ENCODE peak calls at places on chromosomes 6 and 20, in seven cellular contexts. B is colonic mucosa, Z is esophagus muscularis mucosa, C is Peyer's patch, P is uterus, L is heart left ventricle, E is fibroblast of lung. H is an unnamed sample.
A peak's percentile ranks its signal among the peaks of the same experiment; 100 is the strongest.

GRCh38 chr6:35258858-35259193 is 709 bp upstream of the ZNF76 start:
- DNase-seq in B (no peak), Z (no peak), C (no peak), P (no peak), L (no peak), E (peak; percentile 66), H (no peak)

GRCh38 chr6:5701086-5701661 is 305.6 kb downstream of the NRN1 start:
- DNase-seq in B (no peak), Z (peak; percentile 68), C (no peak), P (no peak), L (peak; percentile 61), E (no peak), H (peak; percentile 91)

GRCh38 chr20:25318471-25319240 is 70.8 kb downstream of the PYGB start:
- DNase-seq in B (no peak), Z (no peak), C (no peak), P (peak; percentile 11), L (peak; percentile 17), E (no peak), H (no peak)

GRCh38 chr6:35213824-35214756 is at the start of gene SCUBE3:
- DNase-seq in B (peak; percentile 21), Z (no peak), C (peak; percentile 56), P (no peak), L (no peak), E (peak; percentile 57), H (peak; percentile 81)

GRCh38 chr6:39530201-39530759 is 194.9 kb downstream of the KIF6 start:
- DNase-seq in B (no peak), Z (no peak), C (no peak), P (peak; percentile 46), L (no peak), E (peak; percentile 66), H (no peak)

GRCh38 chr6:51384736-51385135 is 566.1 kb downstream of the TFAP2B start:
- DNase-seq in B (no peak), Z (no peak), C (no peak), P (no peak), L (no peak), E (no peak), H (no peak)

GRCh38 chr6:112701201-112701600 is 354.1 kb downstream of the RFPL4B start:
- DNase-seq in B (no peak), Z (no peak), C (no peak), P (no peak), L (no peak), E (peak; percentile 60), H (no peak)

GRCh38 chr20:41748051-41748450 is 129.9 kb upstream of the CHD6 start:
- DNase-seq in B (no peak), Z (no peak), C (no peak), P (no peak), L (no peak), E (no peak), H (no peak)

GRCh38 chr6:52994031-52994788 is 874 bp downstream of the GSTA4 start:
- DNase-seq in B (peak; percentile 46), Z (no peak), C (peak; percentile 52), P (peak; percentile 30), L (peak; percentile 37), E (peak; percentile 57), H (no peak)

GRCh38 chr6:40409143-40409542 is 178.0 kb downstream of the LRFN2 start:
- DNase-seq in B (no peak), Z (no peak), C (no peak), P (no peak), L (no peak), E (no peak), H (no peak)

GRCh38 chr6:41159415-41160082 is 3.4 kb downstream of the TREM2 start:
- DNase-seq in B (no peak), Z (peak; percentile 68), C (no peak), P (no peak), L (no peak), E (no peak), H (no peak)

GRCh38 chr20:58713801-58714339 is 21.3 kb downstream of the NPEPL1 start:
- DNase-seq in B (peak; percentile 12), Z (peak; percentile 78), C (no peak), P (peak; percentile 5), L (peak; percentile 14), E (no peak), H (no peak)

GRCh38 chr6:126172151-126172550 is 167.8 kb upstream of the CENPW start:
- DNase-seq in B (no peak), Z (no peak), C (no peak), P (no peak), L (no peak), E (peak; percentile 38), H (peak; percentile 32)

GRCh38 chr6:126174697-126175096 is 165.2 kb upstream of the CENPW start:
- DNase-seq in B (no peak), Z (no peak), C (no peak), P (no peak), L (no peak), E (no peak), H (no peak)

GRCh38 chr6:126175251-126175650 is 164.7 kb upstream of the CENPW start:
- DNase-seq in B (no peak), Z (no peak), C (no peak), P (no peak), L (no peak), E (peak; percentile 74), H (no peak)

GRCh38 chr6:126180585-126180984 is 159.3 kb upstream of the CENPW start:
- DNase-seq in B (no peak), Z (no peak), C (no peak), P (no peak), L (no peak), E (peak; percentile 97), H (no peak)

DNA sequence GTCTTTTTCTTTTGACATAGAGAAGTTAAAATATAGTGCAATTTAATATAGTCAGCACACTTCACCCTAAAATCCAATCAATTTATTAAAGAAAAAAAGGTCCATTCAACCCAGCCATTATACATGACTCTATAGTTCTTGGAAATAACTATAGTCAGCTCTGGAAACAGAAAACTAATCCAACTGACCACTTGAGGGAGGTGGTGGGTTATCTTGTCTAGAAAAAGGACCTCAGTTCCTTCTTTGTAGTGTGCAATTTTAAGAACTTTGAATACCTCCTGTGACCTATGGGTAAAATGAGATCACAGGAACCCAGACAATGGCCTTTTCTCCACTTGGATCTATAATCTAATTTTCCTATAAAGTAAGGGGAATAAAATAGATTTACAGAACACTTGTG is 163.6 kb upstream of the CENPW start:
- DNase-seq in B (no peak), Z (no peak), C (no peak), P (no peak), L (no peak), E (peak; percentile 20), H (peak; percentile 13)
- TF ChIP-seq CTCF in B (no peak), Z (peak; percentile 29), C (no peak), P (peak; percentile 21), L (no peak), E (no peak), H (peak; percentile 32)

GRCh38 chr6:10386756-10387654 is 27.9 kb downstream of the TFAP2A start:
- DNase-seq in B (no peak), Z (no peak), C (no peak), P (no peak), L (no peak), E (no peak), H (no peak)

GRCh38 chr6:10390495-10391298 is 24.2 kb downstream of the TFAP2A start:
- DNase-seq in B (no peak), Z (peak; percentile 53), C (no peak), P (no peak), L (no peak), E (no peak), H (no peak)

GRCh38 chr6:10391299-10391630 is 23.6 kb downstream of the TFAP2A start:
- DNase-seq in B (no peak), Z (no peak), C (no peak), P (no peak), L (no peak), E (no peak), H (no peak)

GRCh38 chr6:10391799-10392198 is 23.1 kb downstream of the TFAP2A start:
- DNase-seq in B (no peak), Z (no peak), C (no peak), P (no peak), L (no peak), E (no peak), H (no peak)

GRCh38 chr6:10389739-10390494 is 25.0 kb downstream of the TFAP2A start:
- DNase-seq in B (no peak), Z (no peak), C (no peak), P (no peak), L (no peak), E (no peak), H (no peak)
- H3K4me3 ChIP-seq in B (no peak overlapping the region), Z (no peak overlapping the region), C (no peak overlapping the region), P (no peak overlapping the region), L (no peak overlapping the region), E (no peak overlapping the region), H (no peak overlapping the region)

GRCh38 chr20:19628570-19629134 is 129.4 kb upstream of the RIN2 start:
- DNase-seq in B (peak; percentile 88), Z (no peak), C (no peak), P (no peak), L (peak; percentile 25), E (peak; percentile 40), H (peak; percentile 66)

GRCh38 chr20:19624221-19624620 is 133.8 kb upstream of the RIN2 start:
- DNase-seq in B (no peak), Z (no peak), C (no peak), P (no peak), L (no peak), E (no peak), H (no peak)

GRCh38 chr20:19626896-19627295 is 131.2 kb upstream of the RIN2 start:
- DNase-seq in B (no peak), Z (no peak), C (no peak), P (no peak), L (no peak), E (peak; percentile 7), H (no peak)

GRCh38 chr20:19621072-19621471 is 137.0 kb upstream of the RIN2 start:
- DNase-seq in B (no peak), Z (no peak), C (no peak), P (no peak), L (no peak), E (peak; percentile 1), H (no peak)

DNA sequence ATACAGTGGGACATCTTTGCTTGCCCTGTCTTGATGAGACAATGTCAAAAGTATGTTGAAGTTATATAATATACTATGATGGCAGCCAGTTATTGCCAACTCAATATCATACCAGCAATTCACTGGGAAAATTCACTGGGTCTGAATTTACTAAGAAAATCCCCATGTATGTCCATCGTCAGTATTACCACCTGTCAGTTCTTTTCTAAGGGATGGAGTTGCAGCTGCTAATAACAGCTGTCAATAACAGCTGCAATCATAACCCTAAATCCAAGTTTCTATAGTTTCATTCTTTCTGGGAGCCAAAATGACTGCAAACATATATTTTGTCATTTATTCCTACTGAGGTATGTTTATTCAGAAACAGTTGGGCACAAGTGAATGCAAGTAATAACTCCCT is 132.6 kb upstream of the RIN2 start:
- DNase-seq in B (no peak), Z (no peak), C (no peak), P (no peak), L (no peak), E (no peak), H (no peak)
- H3K27ac ChIP-seq in B (no peak overlapping the region), Z (no peak overlapping the region), C (no peak overlapping the region), P (no peak overlapping the region), L (no peak overlapping the region), E (no peak overlapping the region), H (no peak overlapping the region)

DNA sequence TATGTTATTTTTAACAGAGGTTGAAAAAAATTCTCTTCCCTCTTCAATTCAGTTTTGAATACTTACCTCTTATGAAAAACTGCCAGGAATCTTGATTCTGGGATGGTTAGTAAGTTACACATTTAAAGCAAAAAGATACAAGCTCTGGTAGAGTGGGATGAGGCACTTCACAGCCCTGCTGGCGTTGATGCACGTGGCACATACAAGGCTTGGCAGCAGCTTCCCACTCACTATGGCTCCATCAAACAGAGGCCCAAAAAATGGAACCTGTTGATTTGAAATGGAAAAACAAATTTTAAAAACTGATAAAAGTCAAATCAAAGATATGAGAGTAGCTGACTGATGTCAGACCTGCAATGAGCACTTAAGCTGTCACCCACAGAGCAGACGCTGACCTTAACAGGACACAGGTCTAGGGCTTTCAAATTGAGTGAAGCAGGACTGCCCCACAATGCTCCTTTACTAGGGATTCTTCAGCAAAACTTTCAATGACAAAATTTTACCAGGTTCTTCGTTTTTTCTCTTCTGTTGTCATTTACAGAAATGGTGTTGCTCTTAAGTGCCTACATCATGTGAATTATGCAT is 104.9 kb downstream of the INSM1 start:
- DNase-seq in B (no peak), Z (no peak), C (no peak), P (no peak), L (no peak), E (no peak), H (no peak)
- TF ChIP-seq CTCF in B (no peak), Z (no peak), C (no peak), P (no peak), L (no peak), E (no peak), H (no peak)